ENCODE peak calls at places on chromosomes 12 and 14, in five cellular contexts. C is lower lobe of right lung, Y is dorsolateral prefrontal cortex, D is hepatocyte, E is HFF-Myc. M is an unnamed sample.
A peak's percentile ranks its signal among the peaks of the same experiment; 100 is the strongest.

GRCh38 chr12:124656947-124657434 is 89.6 kb upstream of the NCOR2 start:
- DNase-seq in C (no peak), Y (no peak), D (no peak), E (no peak), M (no peak)

GRCh38 chr12:128810182-128811127 is 13.3 kb downstream of the SLC15A4 start:
- DNase-seq in C (no peak), Y (peak; percentile 59), D (no peak), E (no peak), M (no peak)

GRCh38 chr12:111046896-111047295 is 126.5 kb upstream of the MYL2 start:
- DNase-seq in C (no peak), Y (no peak), D (no peak), E (no peak), M (no peak)

GRCh38 chr14:20631821-20632389 is 9.6 kb downstream of the OR6S1 start:
- DNase-seq in C (peak; percentile 64), Y (peak; percentile 47), D (peak; percentile 83), E (no peak), M (no peak)

GRCh38 chr14:37232907-37233481 is 35.3 kb downstream of the MIPOL1 start:
- DNase-seq in C (no peak), Y (no peak), D (peak; percentile 51), E (peak; percentile 62), M (peak; percentile 3)

GRCh38 chr12:3042394-3042793 is 34.8 kb upstream of the TSPAN9 start:
- DNase-seq in C (no peak), Y (no peak), D (no peak), E (no peak), M (no peak)

GRCh38 chr12:132559652-132560420 is 50.5 kb downstream of the LRCOL1 start:
- DNase-seq in C (no peak), Y (peak; percentile 53), D (peak; percentile 83), E (no peak), M (no peak)

GRCh38 chr14:85439696-85440328 is 90.1 kb upstream of the FLRT2 start:
- DNase-seq in C (no peak), Y (no peak), D (no peak), E (no peak), M (no peak)

GRCh38 chr12:47814539-47815170 is 5.0 kb downstream of the HDAC7 start:
- DNase-seq in C (no peak), Y (no peak), D (no peak), E (no peak), M (no peak)

GRCh38 chr12:47817272-47818006 is 2.3 kb downstream of the HDAC7 start:
- DNase-seq in C (no peak), Y (no peak), D (peak; percentile 50), E (no peak), M (no peak)

GRCh38 chr12:47818007-47818376 is 1.7 kb downstream of the HDAC7 start:
- DNase-seq in C (no peak), Y (no peak), D (no peak), E (no peak), M (no peak)

GRCh38 chr12:47818382-47818700 is 1.4 kb downstream of the HDAC7 start:
- DNase-seq in C (no peak), Y (no peak), D (no peak), E (no peak), M (no peak)

GRCh38 chr12:47816646-47817271 is 2.9 kb downstream of the HDAC7 start:
- DNase-seq in C (no peak), Y (no peak), D (no peak), E (no peak), M (no peak)
- H3K4me3 ChIP-seq in C (peak overlapping the region; percentile 72), Y (peak overlapping the region; percentile 26), D (no peak overlapping the region), E (peak overlapping the region; percentile 91), M (peak overlapping the region; percentile 81)

GRCh38 chr12:75889214-75889613 is 142.4 kb downstream of the PHLDA1 start:
- DNase-seq in C (no peak), Y (peak; percentile 31), D (no peak), E (no peak), M (no peak)
- H3K4me3 ChIP-seq in C (no peak overlapping the region), Y (peak overlapping the region; percentile 28), D (no peak overlapping the region), E (no peak overlapping the region), M (no peak overlapping the region)

DNA sequence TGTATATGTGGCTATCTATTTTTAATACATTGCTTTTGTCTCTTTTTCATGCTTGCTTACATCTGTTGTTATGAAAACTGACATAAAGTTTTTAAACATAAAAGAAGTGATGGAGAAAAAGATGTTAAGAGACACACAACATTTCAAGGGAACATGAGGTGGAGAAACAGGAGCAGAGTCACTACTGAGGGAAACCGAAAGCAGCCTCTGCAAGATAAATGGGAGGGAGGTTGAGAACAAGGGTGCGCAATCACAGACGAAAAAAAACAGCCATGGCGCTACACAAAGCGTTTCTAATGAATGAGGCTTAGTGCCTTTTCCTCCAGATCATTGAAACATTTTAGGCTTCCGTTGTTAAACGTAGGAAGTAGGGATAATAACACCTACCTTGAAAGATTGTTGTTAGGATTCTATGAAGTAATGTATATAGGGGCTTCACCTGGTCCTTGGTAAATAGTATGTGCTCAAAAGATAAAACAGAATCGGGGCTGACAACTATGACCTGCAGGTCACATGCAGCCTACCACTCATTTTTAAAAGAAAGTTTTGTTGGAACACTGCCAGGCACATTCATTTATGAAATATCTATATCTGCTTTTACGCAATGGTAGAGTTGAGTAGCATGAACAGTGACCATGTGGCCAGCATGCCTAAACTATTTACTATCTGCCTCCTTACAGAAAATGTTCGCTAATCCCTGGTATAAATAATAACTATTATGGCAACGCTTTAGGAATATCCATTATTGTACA is 228.2 kb upstream of the NPAS3 start:
- DNase-seq in C (no peak), Y (no peak), D (no peak), E (no peak), M (no peak)
- H3K4me3 ChIP-seq in C (no peak overlapping the region), Y (peak overlapping the region; percentile 51), D (no peak overlapping the region), E (no peak overlapping the region), M (no peak overlapping the region)

DNA sequence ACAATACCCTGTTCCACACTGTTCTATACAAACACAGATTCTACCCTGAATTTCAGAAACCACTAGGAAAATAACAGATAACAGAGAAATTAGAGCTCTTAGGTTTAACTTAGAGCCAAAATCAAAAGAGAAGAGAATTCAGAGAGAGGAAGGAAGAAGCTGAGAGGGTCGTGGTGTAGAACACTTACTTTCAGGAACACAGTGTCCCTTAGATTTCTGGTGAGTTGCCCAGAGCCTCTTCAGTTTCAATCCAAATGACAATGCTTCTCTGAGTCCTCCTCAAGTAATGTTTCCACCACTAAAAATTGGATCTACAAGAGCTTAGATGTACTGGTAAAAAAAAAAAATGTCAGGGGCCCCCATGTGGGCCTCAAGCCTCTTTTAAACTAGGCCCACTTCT is 2.6 kb downstream of the YAF2 start:
- DNase-seq in C (no peak), Y (no peak), D (no peak), E (no peak), M (no peak)
- H3K4me3 ChIP-seq in C (no peak overlapping the region), Y (peak overlapping the region; percentile 87), D (no peak overlapping the region), E (peak overlapping the region; percentile 13), M (no peak overlapping the region)

DNA sequence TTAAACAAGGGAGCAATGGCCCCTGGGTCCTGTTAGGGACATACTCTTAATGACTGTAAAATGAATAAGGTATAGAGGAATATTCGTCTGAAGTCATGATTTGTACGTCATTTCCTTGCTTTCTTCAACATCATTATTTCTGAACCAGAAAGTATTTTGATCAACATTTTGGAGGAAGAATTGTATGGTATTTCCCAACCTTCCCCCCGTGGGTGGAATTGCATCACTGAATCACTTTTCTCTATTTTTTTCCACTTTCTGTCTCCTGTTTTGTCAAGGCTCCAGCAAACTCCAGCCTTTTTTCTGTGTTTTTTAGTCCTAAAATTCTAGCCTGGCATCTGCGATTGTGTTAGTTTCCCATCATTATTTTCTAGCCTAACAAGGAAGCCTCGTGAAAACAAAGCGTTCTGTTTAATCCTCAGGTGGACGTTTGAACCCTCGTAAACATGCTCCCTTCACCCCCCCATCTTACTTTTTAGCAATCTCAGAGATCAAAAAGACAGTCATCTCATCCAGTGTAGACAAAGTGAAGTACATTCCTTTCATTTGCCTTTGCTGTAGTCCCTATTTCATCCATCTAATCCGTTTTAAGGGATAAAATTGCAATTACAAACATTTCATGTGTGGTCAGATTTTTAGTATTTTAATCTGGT is 62.3 kb downstream of the ETV6 start:
- DNase-seq in C (no peak), Y (no peak), D (no peak), E (no peak), M (no peak)
- H3K4me3 ChIP-seq in C (no peak overlapping the region), Y (no peak overlapping the region), D (no peak overlapping the region), E (no peak overlapping the region), M (no peak overlapping the region)

GRCh38 chr12:56520025-56520810 is 1.4 kb upstream of the RBMS2 start:
- DNase-seq in C (no peak), Y (no peak), D (no peak), E (no peak), M (no peak)
- H3K4me3 ChIP-seq in C (peak overlapping the region; percentile 56), Y (peak overlapping the region; percentile 59), D (no peak overlapping the region), E (no peak overlapping the region), M (no peak overlapping the region)